ENCODE peak calls at places on chromosomes 3 and 15, in nine cellular contexts. One of them, this sample, is unnamed.

GRCh38 chr15:88630141-88630721 is 8.6 kb upstream of the ISG20 start:
- DNase-seq in heart right ventricle: no peak
- DNase-seq in heart left ventricle: no peak
- DNase-seq in coronary artery: no peak
- DNase-seq in stomach: peak
- DNase-seq in IMR-90: no peak
- DNase-seq in HepG2: no peak
- DNase-seq in brain microvascular endothelial cell: no peak
- DNase-seq in OCI-LY7: no peak
- DNase-seq in this sample: no peak

GRCh38 chr3:57701781-57702180 is 8.9 kb upstream of the DENND6A start:
- DNase-seq in brain microvascular endothelial cell: no peak
- DNase-seq in heart right ventricle: no peak
- DNase-seq in OCI-LY7: no peak
- DNase-seq in coronary artery: no peak
- DNase-seq in HepG2: no peak
- DNase-seq in heart left ventricle: no peak
- DNase-seq in IMR-90: no peak
- DNase-seq in stomach: no peak
- DNase-seq in this sample: no peak

GRCh38 chr15:74776851-74777768 is 4.8 kb upstream of the CSK start:
- DNase-seq in heart right ventricle: no peak
- DNase-seq in heart left ventricle: no peak
- DNase-seq in stomach: no peak
- DNase-seq in IMR-90: no peak
- DNase-seq in brain microvascular endothelial cell: no peak
- DNase-seq in HepG2: no peak
- DNase-seq in coronary artery: no peak
- DNase-seq in OCI-LY7: peak
- DNase-seq in this sample: no peak

GRCh38 chr3:39637807-39638206 is 170.3 kb downstream of the MOBP start:
- DNase-seq in coronary artery: no peak
- DNase-seq in IMR-90: peak
- DNase-seq in OCI-LY7: no peak
- DNase-seq in HepG2: peak
- DNase-seq in stomach: no peak
- DNase-seq in brain microvascular endothelial cell: peak
- DNase-seq in heart left ventricle: no peak
- DNase-seq in heart right ventricle: no peak
- DNase-seq in this sample: no peak

GRCh38 chr3:144923051-144923450 is 951.4 kb downstream of the DIPK2A start:
- DNase-seq in heart right ventricle: no peak
- DNase-seq in IMR-90: no peak
- DNase-seq in brain microvascular endothelial cell: peak
- DNase-seq in coronary artery: no peak
- DNase-seq in OCI-LY7: no peak
- DNase-seq in HepG2: no peak
- DNase-seq in stomach: no peak
- DNase-seq in heart left ventricle: no peak
- DNase-seq in this sample: no peak

GRCh38 chr3:72010044-72010443 is 225.1 kb upstream of the PROK2 start:
- DNase-seq in stomach: no peak
- DNase-seq in coronary artery: no peak
- DNase-seq in OCI-LY7: no peak
- DNase-seq in heart right ventricle: no peak
- DNase-seq in HepG2: no peak
- DNase-seq in IMR-90: no peak
- DNase-seq in brain microvascular endothelial cell: no peak
- DNase-seq in heart left ventricle: no peak
- DNase-seq in this sample: no peak

GRCh38 chr3:65485826-65486592 is 552.7 kb downstream of the MAGI1 start:
- DNase-seq in stomach: no peak
- DNase-seq in IMR-90: peak
- DNase-seq in heart right ventricle: no peak
- DNase-seq in coronary artery: no peak
- DNase-seq in OCI-LY7: no peak
- DNase-seq in brain microvascular endothelial cell: no peak
- DNase-seq in heart left ventricle: peak
- DNase-seq in HepG2: no peak
- DNase-seq in this sample: no peak

GRCh38 chr3:72234394-72234793 is 449.4 kb upstream of the PROK2 start:
- DNase-seq in brain microvascular endothelial cell: no peak
- DNase-seq in stomach: no peak
- DNase-seq in heart left ventricle: no peak
- DNase-seq in heart right ventricle: no peak
- DNase-seq in IMR-90: peak
- DNase-seq in coronary artery: no peak
- DNase-seq in HepG2: no peak
- DNase-seq in OCI-LY7: no peak
- DNase-seq in this sample: peak

DNA sequence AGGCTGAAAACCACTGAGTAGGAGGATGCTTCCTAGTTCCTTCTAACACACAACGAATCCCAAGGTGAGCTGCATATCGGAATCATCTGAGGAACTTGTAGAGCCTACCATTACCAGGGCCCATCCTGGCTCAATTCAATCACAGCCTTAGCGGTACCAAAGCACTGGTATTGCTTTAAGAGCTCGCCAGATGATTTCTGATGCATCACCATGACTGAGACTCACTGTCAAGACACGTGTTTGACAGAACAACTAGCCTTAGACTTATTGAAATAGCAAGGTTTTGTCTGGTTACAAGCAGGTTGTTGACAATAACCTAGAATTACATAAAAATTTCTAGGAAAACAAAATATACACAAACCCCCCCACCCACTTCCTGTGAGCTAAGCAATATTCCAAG is 68.5 kb downstream of the CBLB start:
- DNase-seq in heart right ventricle: no peak
- DNase-seq in HepG2: no peak
- DNase-seq in heart left ventricle: no peak
- DNase-seq in coronary artery: no peak
- DNase-seq in IMR-90: no peak
- DNase-seq in brain microvascular endothelial cell: no peak
- DNase-seq in stomach: no peak
- DNase-seq in OCI-LY7: peak
- DNase-seq in this sample: no peak
- H3K27ac ChIP-seq in heart right ventricle: no peak
- H3K27ac ChIP-seq in HepG2: no peak
- H3K27ac ChIP-seq in heart left ventricle: no peak
- H3K27ac ChIP-seq in coronary artery: no peak
- H3K27ac ChIP-seq in IMR-90: no peak
- H3K27ac ChIP-seq in brain microvascular endothelial cell: no peak
- H3K27ac ChIP-seq in stomach: no peak
- H3K27ac ChIP-seq in OCI-LY7: peak
- H3K27ac ChIP-seq in this sample: no peak

DNA sequence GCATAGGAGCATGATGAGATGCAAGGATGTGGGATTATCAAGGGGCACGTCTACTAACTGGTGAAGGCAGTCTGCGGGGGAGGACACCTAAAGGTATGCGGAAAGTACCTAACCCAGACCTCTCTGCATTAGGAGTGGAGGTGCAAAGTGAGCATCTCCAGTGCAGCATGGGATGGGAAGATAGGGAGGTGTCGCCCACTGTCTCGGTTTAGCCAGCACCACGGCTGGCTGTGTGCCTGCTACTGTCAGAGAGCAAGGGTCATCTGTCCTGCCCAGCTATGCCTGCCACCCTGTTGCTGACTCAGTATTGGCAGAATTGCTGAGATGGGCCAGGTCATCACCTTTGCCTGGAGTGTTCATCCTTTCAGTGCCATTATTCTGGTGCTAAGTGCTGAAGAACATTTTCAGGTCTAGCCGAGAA is 40.1 kb downstream of the OXNAD1 start:
- DNase-seq in coronary artery: no peak
- DNase-seq in stomach: no peak
- DNase-seq in HepG2: no peak
- DNase-seq in heart left ventricle: no peak
- DNase-seq in OCI-LY7: no peak
- DNase-seq in IMR-90: no peak
- DNase-seq in brain microvascular endothelial cell: no peak
- DNase-seq in heart right ventricle: no peak
- DNase-seq in this sample: no peak
- H3K4me3 ChIP-seq in coronary artery: no peak
- H3K4me3 ChIP-seq in stomach: no peak
- H3K4me3 ChIP-seq in HepG2: no peak
- H3K4me3 ChIP-seq in heart left ventricle: no peak
- H3K4me3 ChIP-seq in OCI-LY7: no peak
- H3K4me3 ChIP-seq in IMR-90: no peak
- H3K4me3 ChIP-seq in brain microvascular endothelial cell: no peak
- H3K4me3 ChIP-seq in heart right ventricle: no peak
- H3K4me3 ChIP-seq in this sample: no peak

GRCh38 chr3:10334461-10334860 is 13.5 kb upstream of the SEC13 start:
- DNase-seq in heart right ventricle: no peak
- DNase-seq in stomach: no peak
- DNase-seq in brain microvascular endothelial cell: peak
- DNase-seq in OCI-LY7: no peak
- DNase-seq in coronary artery: no peak
- DNase-seq in HepG2: no peak
- DNase-seq in heart left ventricle: no peak
- DNase-seq in IMR-90: peak
- DNase-seq in this sample: no peak
- TF ChIP-seq CTCF in heart right ventricle: no peak
- TF ChIP-seq CTCF in stomach: no peak
- TF ChIP-seq CTCF in brain microvascular endothelial cell: peak
- TF ChIP-seq CTCF in OCI-LY7: peak
- TF ChIP-seq CTCF in coronary artery: no peak
- TF ChIP-seq CTCF in HepG2: peak
- TF ChIP-seq CTCF in heart left ventricle: no peak
- TF ChIP-seq CTCF in IMR-90: peak
- TF ChIP-seq CTCF in this sample: peak

DNA sequence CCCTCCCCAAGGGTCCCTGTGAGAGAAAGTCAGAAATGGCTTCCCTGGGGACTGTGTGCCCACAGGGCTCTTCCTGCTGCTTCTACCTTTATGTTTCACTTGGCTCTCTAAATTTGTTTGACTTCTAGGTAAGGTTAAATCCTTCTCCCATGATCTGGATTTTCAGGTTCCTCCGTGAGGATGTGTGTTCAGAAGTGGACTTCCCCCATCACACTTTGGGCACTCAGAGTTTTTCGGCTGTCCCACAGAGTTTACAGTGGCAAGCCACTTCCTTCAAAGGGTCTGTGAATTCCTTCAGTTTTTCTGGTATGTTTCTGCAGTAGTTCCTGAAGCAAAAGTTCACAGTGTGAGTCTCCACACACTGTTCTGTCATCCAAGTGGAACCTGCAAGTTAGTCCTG is 30.9 kb upstream of the RARB start:
- DNase-seq in coronary artery: no peak
- DNase-seq in OCI-LY7: no peak
- DNase-seq in heart right ventricle: no peak
- DNase-seq in IMR-90: no peak
- DNase-seq in stomach: no peak
- DNase-seq in brain microvascular endothelial cell: no peak
- DNase-seq in heart left ventricle: no peak
- DNase-seq in HepG2: no peak
- DNase-seq in this sample: no peak
- H3K27ac ChIP-seq in coronary artery: no peak
- H3K27ac ChIP-seq in OCI-LY7: no peak
- H3K27ac ChIP-seq in heart right ventricle: no peak
- H3K27ac ChIP-seq in IMR-90: no peak
- H3K27ac ChIP-seq in stomach: no peak
- H3K27ac ChIP-seq in brain microvascular endothelial cell: no peak
- H3K27ac ChIP-seq in heart left ventricle: no peak
- H3K27ac ChIP-seq in HepG2: no peak
- H3K27ac ChIP-seq in this sample: no peak

GRCh38 chr3:69088033-69088432 is 3.3 kb downstream of the ARL6IP5 start:
- DNase-seq in IMR-90: peak
- DNase-seq in stomach: no peak
- DNase-seq in heart right ventricle: no peak
- DNase-seq in coronary artery: no peak
- DNase-seq in HepG2: no peak
- DNase-seq in OCI-LY7: no peak
- DNase-seq in heart left ventricle: no peak
- DNase-seq in brain microvascular endothelial cell: no peak
- DNase-seq in this sample: no peak
- H3K4me3 ChIP-seq in IMR-90: no peak
- H3K4me3 ChIP-seq in stomach: no peak
- H3K4me3 ChIP-seq in heart right ventricle: peak
- H3K4me3 ChIP-seq in coronary artery: peak
- H3K4me3 ChIP-seq in HepG2: no peak
- H3K4me3 ChIP-seq in OCI-LY7: no peak
- H3K4me3 ChIP-seq in heart left ventricle: peak
- H3K4me3 ChIP-seq in brain microvascular endothelial cell: no peak
- H3K4me3 ChIP-seq in this sample: peak

DNA sequence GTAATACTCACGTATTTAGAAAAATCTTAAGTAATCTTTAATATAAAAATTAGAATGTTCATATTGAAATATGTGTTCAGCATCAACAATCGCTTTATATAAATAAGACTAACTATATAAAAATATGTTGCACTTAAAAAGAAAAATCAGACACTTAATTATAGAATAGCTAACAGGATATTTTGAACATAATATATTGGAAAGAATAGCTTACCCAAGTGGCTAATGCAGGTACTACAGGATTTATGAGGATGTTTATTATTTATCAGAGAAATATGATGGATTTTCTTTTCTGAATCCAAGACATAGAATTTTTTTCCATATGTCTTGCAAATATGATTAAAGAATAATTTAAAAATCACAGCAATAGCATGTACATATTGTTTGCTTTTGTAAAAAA is 567.9 kb upstream of the GBE1 start:
- DNase-seq in HepG2: no peak
- DNase-seq in IMR-90: no peak
- DNase-seq in brain microvascular endothelial cell: no peak
- DNase-seq in heart left ventricle: no peak
- DNase-seq in coronary artery: no peak
- DNase-seq in stomach: no peak
- DNase-seq in OCI-LY7: no peak
- DNase-seq in heart right ventricle: no peak
- DNase-seq in this sample: no peak
- TF ChIP-seq CTCF in HepG2: no peak
- TF ChIP-seq CTCF in IMR-90: no peak
- TF ChIP-seq CTCF in brain microvascular endothelial cell: no peak
- TF ChIP-seq CTCF in heart left ventricle: peak
- TF ChIP-seq CTCF in coronary artery: no peak
- TF ChIP-seq CTCF in stomach: no peak
- TF ChIP-seq CTCF in OCI-LY7: peak
- TF ChIP-seq CTCF in heart right ventricle: peak
- TF ChIP-seq CTCF in this sample: no peak

This sample was measured in AG04450.